ENCODE peak calls at places on chromosomes 3 and 15, in six cellular contexts. O, A, L, F, J and U are unnamed samples. For H3K9me3 and H3K4me1, the result is how much of the 10 kb centered on the place peaks cover.

GRCh38 chr15:92393287-92393993 is at the start of gene ST8SIA2:
- DNase-seq in O (peak), A (peak), L (no peak), F (peak), J (peak), U (no peak)

GRCh38 chr3:179309225-179310109 is 13.4 kb upstream of the ZNF639 start:
- DNase-seq in O (no peak), A (no peak), L (no peak), F (no peak), J (no peak), U (no peak)

GRCh38 chr15:59741274-59741906 is 52.3 kb upstream of the BNIP2 start:
- DNase-seq in O (peak), A (no peak), L (no peak), F (no peak), J (peak), U (no peak)

GRCh38 chr15:40084657-40085056 is 24.0 kb downstream of the BMF start:
- DNase-seq in O (no peak), A (no peak), L (no peak), F (no peak), J (no peak), U (no peak)

GRCh38 chr3:25783661-25784512 is 644 bp upstream of the NGLY1 start:
- DNase-seq in O (peak), A (peak), L (peak), F (peak), J (peak), U (peak)

GRCh38 chr3:32684029-32684799 is 774 bp upstream of the CNOT10 start:
- DNase-seq in O (no peak), A (no peak), L (no peak), F (no peak), J (no peak), U (no peak)

GRCh38 chr3:31767920-31768319 is 213.1 kb downstream of the OSBPL10 start:
- DNase-seq in O (no peak), A (no peak), L (no peak), F (no peak), J (no peak), U (no peak)

GRCh38 chr3:10345911-10346310 is 25.0 kb upstream of the SEC13 start:
- DNase-seq in O (no peak), A (no peak), L (no peak), F (no peak), J (no peak), U (no peak)

GRCh38 chr3:127674099-127674792 is 1.5 kb downstream of the ABTB1 start:
- DNase-seq in O (no peak), A (no peak), L (no peak), F (no peak), J (no peak), U (peak)

DNA sequence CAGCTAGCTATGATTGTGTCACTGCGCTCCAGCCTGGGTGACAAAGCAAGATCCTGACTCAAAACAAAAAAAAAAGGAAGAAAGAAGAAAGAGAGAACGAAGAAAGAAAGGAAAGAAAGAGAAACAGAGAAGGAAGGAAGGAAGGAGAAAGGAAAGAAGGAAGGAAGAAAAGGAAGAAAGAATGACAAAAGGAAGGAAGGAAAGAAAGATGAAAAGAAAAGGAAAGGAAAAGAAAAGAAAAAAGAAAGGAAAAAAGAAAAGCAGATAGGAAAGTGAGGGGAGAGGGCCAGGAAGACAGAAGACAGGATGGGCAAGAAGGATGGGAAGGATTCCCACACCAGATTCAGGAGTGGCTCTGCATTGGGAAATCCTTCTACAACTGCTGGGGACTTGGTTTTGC is 44.9 kb downstream of the GOLGA6L2 start:
- DNase-seq in O (no peak), A (no peak), L (no peak), F (no peak), J (no peak), U (no peak)
- H3K9me3 ChIP-seq in O (under half), A (under half), L (under half), F (under half), J (under half), U (under half)

DNA sequence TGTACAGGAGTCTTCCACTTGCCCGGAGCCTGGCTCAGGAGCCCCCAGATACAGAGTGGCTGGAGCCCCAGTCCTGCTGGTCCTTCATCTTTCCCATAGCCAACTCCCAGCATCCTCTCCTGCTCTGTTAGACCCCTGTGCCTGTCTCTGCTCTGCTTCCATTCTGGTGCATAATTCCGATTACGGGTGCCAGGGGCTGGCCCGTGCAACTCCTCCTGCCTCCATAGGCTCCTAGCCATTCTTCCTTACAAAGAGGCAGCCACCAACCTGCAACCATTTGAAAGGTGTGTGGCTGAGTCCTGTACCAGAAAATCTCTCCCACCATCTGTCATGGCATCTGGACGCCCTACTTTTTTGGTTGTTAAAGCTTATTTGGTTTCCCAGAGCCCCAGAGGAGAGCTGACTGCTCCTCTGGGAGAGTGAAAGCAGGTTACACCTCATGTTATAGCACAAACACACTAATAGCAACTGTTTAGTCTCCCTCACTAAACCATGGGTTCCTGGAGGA is 5.2 kb upstream of the RAD18 start:
- DNase-seq in O (no peak), A (no peak), L (no peak), F (no peak), J (no peak), U (no peak)
- H3K4me1 ChIP-seq in O (under half), A (under half), L (under half), F (under half), J (under half), U (under half)

DNA sequence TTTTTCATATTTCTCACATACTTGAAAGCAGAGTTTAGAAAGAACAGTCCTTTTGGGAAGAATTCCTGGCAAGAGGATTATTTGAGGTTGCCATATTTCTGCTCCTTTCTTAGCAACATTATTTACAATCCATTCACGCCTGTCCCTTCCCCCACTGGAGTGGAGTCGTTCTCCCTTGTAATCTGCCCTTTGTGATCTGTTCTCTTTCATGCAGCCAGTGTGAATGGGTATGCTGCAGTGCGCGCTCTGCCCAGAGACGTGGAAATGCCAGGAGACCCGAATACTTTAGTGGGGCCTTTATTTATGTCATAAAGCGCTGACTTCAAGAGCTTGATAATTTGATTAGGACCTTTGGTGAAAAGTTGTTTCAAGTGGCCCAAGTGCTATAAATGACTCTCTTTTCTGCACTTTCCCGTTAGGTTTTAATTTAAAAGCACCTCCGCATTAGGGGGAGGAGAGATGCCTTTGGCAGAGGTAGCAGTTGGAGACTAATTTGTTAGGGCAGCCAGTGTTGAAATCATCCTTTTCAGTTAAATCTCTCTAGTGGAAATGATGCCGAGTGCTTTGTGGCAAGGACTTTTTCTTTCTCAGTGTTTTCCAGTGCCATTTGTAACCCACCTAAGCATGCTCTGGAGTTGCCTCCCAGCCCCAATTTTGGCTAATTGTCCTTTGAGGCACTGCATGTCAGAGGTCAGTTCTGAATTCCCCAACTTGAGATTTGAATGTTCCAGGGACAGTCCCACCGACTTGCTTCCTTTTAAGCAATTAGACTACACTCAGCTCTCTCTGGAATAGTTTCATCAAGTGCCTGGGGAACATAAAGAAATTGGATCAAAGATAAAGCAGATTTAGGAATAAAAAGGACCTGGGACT is 52.5 kb downstream of the PSMD6 start:
- DNase-seq in O (peak), A (no peak), L (no peak), F (no peak), J (peak), U (no peak)
- H3K27ac ChIP-seq in O (no peak), A (peak), L (peak), F (no peak), J (peak), U (no peak)

DNA sequence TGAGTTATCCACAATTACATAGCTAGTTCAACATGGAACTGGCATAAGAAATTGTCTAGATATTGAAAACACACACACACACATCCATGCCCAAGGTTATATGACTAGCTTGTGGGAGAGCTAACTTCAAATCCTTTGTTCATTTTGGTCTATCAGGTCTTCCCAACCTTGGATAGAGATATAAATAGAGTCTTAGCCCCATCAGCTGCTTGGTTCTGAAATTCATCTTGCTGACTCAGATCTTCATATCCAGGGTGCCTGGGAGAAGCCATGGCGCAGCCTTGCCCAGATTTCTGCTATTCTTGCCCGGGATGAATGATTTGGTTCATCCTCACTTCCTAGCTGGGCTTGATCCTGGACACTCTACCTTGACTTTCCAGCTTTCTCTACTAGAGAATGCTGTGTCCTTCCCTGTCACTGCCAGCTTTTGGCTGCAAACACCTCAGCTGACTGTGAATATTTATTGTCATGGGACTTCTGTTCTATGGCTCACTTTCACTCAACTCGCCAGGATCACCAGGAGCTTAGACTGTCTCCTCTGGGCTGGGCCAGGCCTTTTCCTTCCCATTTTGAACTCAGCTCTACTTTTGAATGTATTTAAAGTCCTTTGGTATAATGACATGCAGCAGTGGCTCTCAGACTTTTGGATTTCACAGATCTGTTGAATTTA is 324.4 kb downstream of the AGBL1 start:
- DNase-seq in O (no peak), A (no peak), L (no peak), F (no peak), J (no peak), U (no peak)
- H3K9me3 ChIP-seq in O (under half), A (under half), L (under half), F (under half), J (under half), U (under half)